ENCODE peak calls at places on chromosome 22, in four cellular contexts. O is IMR-90, L is HepG2, N is K562. F is an unnamed sample.

GRCh38 chr22:47374273-47374771 is 611.9 kb downstream of the TBC1D22A start:
- DNase-seq in O (no peak), L (no peak), N (no peak), F (no peak)

GRCh38 chr22:43126506-43127165 is 16.1 kb downstream of the BIK start:
- DNase-seq in O (peak), L (peak), N (peak), F (peak)

GRCh38 chr22:42714768-42715430 is 5.8 kb downstream of the A4GALT start:
- DNase-seq in O (no peak), L (no peak), N (peak), F (no peak)

GRCh38 chr22:40463017-40463631 is 92.7 kb downstream of the SGSM3 start:
- DNase-seq in O (no peak), L (no peak), N (no peak), F (no peak)

GRCh38 chr22:49268924-49269323 is 558.7 kb downstream of the BRD1 start:
- DNase-seq in O (no peak), L (no peak), N (no peak), F (no peak)

GRCh38 chr22:49202226-49202625 is 625.4 kb downstream of the BRD1 start:
- DNase-seq in O (no peak), L (no peak), N (no peak), F (no peak)

GRCh38 chr22:43346521-43346929 is 3.4 kb upstream of the SCUBE1 start:
- DNase-seq in O (no peak), L (peak), N (peak), F (peak)

GRCh38 chr22:23219787-23220484 is 39.6 kb downstream of the BCR start:
- DNase-seq in O (peak), L (no peak), N (no peak), F (no peak)

GRCh38 chr22:20968281-20968977 is 1.4 kb downstream of the AIFM3 start:
- DNase-seq in O (no peak), L (no peak), N (no peak), F (no peak)

GRCh38 chr22:41801886-41802285 is 1.4 kb downstream of the CCDC134 start:
- DNase-seq in O (no peak), L (no peak), N (no peak), F (no peak)

GRCh38 chr22:40583058-40583741 is 53.3 kb downstream of the MRTFA start:
- DNase-seq in O (no peak), L (no peak), N (no peak), F (no peak)

GRCh38 chr22:28917747-28918543 is 34.6 kb downstream of the ZNRF3 start:
- DNase-seq in O (peak), L (peak), N (no peak), F (peak)

GRCh38 chr22:27994481-27995331 is 75.7 kb upstream of the PITPNB start:
- DNase-seq in O (no peak), L (no peak), N (no peak), F (no peak)

GRCh38 chr22:50531546-50532352 is 1.9 kb upstream of the TYMP start:
- DNase-seq in O (peak), L (no peak), N (no peak), F (no peak)

GRCh38 chr22:24421428-24421931 is 5.9 kb upstream of the ADORA2A start:
- DNase-seq in O (no peak), L (peak), N (peak), F (peak)

GRCh38 chr22:20949698-20950183 is 17.3 kb upstream of the AIFM3 start:
- DNase-seq in O (no peak), L (peak), N (no peak), F (no peak)

GRCh38 chr22:50704510-50705218 is 32.0 kb downstream of the SHANK3 start:
- DNase-seq in O (no peak), L (no peak), N (peak), F (no peak)

GRCh38 chr22:24305260-24305692 is 34.6 kb downstream of the SPECC1L start:
- DNase-seq in O (peak), L (no peak), N (no peak), F (no peak)

GRCh38 chr22:47678048-47678447 is 915.6 kb downstream of the TBC1D22A start:
- DNase-seq in O (no peak), L (no peak), N (peak), F (no peak)

GRCh38 chr22:49960159-49960966 is at the start of gene PIM3:
- DNase-seq in O (peak), L (peak), N (peak), F (peak)

GRCh38 chr22:42434748-42435425 is 2.7 kb upstream of the NFAM1 start:
- DNase-seq in O (no peak), L (no peak), N (no peak), F (no peak)

GRCh38 chr22:40965936-40966557 is 14.9 kb downstream of the RBX1 start:
- DNase-seq in O (no peak), L (no peak), N (no peak), F (no peak)

GRCh38 chr22:49827853-49828598 is at the start of gene BRD1:
- DNase-seq in O (peak), L (no peak), N (no peak), F (no peak)

GRCh38 chr22:30004689-30005088 is 75.6 kb upstream of the HORMAD2 start:
- DNase-seq in O (no peak), L (no peak), N (no peak), F (no peak)

GRCh38 chr22:39920134-39920743 is 19.4 kb downstream of the GRAP2 start:
- DNase-seq in O (no peak), L (no peak), N (peak), F (no peak)

GRCh38 chr22:47169801-47170140 is 407.3 kb downstream of the TBC1D22A start:
- DNase-seq in O (no peak), L (no peak), N (no peak), F (no peak)

GRCh38 chr22:27719033-27719341 is 82.6 kb downstream of the MN1 start:
- DNase-seq in O (no peak), L (no peak), N (no peak), F (no peak)

GRCh38 chr22:17057959-17058814 is 26.6 kb upstream of the IL17RA start:
- DNase-seq in O (peak), L (peak), N (peak), F (peak)

GRCh38 chr22:50119768-50120251 is 30.0 kb downstream of the MOV10L1 start:
- DNase-seq in O (peak), L (no peak), N (no peak), F (no peak)

GRCh38 chr22:24973867-24974266 is 21.4 kb downstream of the KIAA1671 start:
- DNase-seq in O (no peak), L (no peak), N (no peak), F (no peak)

GRCh38 chr22:42963231-42963595 is 51.7 kb downstream of the PACSIN2 start:
- DNase-seq in O (no peak), L (no peak), N (no peak), F (no peak)

GRCh38 chr22:50192056-50192824 is 6.5 kb downstream of the TRABD start:
- DNase-seq in O (peak), L (no peak), N (no peak), F (no peak)

GRCh38 chr22:18044548-18045271 is 20.3 kb upstream of the MICAL3 start:
- DNase-seq in O (peak), L (peak), N (no peak), F (no peak)

GRCh38 chr22:43928418-43929307 is 5.1 kb downstream of the PNPLA3 start:
- DNase-seq in O (no peak), L (no peak), N (no peak), F (no peak)

GRCh38 chr22:33515733-33516297 is 404.5 kb downstream of the LARGE1 start:
- DNase-seq in O (no peak), L (peak), N (no peak), F (no peak)

GRCh38 chr22:17832665-17833064 is 58.4 kb upstream of the BID start:
- DNase-seq in O (no peak), L (no peak), N (no peak), F (no peak)

GRCh38 chr22:40634119-40634903 is 2.2 kb downstream of the MRTFA start:
- DNase-seq in O (no peak), L (no peak), N (no peak), F (no peak)

DNA sequence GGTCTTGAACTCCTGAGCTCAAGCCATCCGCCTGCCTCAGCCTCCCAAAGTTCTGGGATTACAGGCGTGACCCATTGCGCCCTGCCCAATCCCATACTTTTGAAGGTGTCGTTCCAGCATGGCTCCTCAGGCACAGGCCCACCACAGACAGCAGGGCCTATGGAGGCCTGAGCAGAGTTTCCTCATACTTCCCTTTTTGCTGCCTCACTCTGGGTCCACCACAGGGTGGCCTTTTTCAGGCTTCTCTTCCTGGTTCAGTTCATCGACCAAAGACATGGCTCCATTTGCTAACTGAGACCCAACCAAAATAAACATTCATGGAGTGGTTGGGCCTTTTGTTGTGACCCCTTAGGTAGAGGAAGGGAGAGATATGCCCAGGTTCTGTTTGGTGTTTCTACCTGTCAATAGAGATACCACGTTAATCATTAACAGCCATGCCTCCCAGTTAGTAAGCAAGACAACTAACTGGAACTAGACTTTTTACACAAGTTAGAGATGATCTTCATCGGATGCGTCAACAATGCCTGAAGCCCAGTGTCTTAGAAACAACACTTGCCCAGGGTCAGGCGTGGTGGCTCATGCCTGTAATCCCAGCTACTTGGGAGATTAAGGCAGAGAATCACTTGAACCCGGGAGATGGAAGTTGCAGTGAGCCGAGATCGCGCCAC is 35.1 kb downstream of the TRIOBP start:
- DNase-seq in O (no peak), L (peak), N (peak), F (peak)
- TF ChIP-seq POLR2A in O (no peak), L (peak), N (no peak), F (no peak)

DNA sequence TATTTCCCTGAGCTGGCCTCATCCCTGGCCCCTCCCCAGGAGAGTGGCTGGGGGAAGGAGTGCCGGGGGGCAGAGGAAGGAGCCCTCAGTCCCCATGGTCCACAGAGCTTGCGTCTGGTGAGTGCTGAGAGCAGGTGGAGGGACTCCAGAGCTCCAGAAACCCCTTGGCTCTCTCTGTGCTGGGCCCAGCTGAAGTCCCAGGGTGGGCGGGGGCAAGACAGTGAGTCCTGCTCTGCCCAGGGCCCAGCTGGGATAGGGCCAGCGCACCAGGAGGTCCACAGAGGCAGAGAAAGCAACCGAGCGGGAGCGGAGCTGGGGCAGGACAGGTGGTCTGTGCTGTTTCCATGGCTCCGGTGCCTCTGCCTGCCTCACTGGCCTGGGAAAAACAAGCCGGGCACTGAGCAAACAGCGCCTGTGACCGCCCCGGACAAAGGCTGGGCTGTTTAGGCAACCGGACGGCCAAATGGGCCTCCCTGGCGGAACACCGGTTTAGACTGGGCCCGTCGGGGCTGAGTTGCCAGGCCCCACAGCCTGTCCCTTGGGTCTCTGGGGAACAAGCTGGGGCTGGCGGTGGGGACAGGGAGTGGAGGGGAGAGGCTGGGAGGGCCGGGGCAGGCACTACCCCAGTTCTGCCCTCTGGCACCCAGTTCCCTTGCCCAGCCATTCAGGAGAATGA is 34.1 kb upstream of the WNT7B start:
- DNase-seq in O (no peak), L (peak), N (no peak), F (no peak)
- TF ChIP-seq MAZ in O (no peak), L (no peak), N (no peak), F (no peak)

GRCh38 chr22:45286854-45287551 is 2.3 kb downstream of the UPK3A start:
- DNase-seq in O (no peak), L (peak), N (no peak), F (no peak)

GRCh38 chr22:45280995-45281394 is 3.8 kb upstream of the UPK3A start:
- DNase-seq in O (no peak), L (no peak), N (no peak), F (no peak)

GRCh38 chr22:45280583-45280972 is 4.2 kb upstream of the UPK3A start:
- DNase-seq in O (no peak), L (no peak), N (no peak), F (no peak)

GRCh38 chr22:45285431-45286058 is 796 bp downstream of the UPK3A start:
- DNase-seq in O (no peak), L (no peak), N (no peak), F (no peak)

GRCh38 chr22:45284705-45285305 is at the start of gene UPK3A:
- DNase-seq in O (no peak), L (no peak), N (peak), F (no peak)
- TF ChIP-seq CEBPB in O (no peak), L (no peak), N (no peak), F (no peak)

DNA sequence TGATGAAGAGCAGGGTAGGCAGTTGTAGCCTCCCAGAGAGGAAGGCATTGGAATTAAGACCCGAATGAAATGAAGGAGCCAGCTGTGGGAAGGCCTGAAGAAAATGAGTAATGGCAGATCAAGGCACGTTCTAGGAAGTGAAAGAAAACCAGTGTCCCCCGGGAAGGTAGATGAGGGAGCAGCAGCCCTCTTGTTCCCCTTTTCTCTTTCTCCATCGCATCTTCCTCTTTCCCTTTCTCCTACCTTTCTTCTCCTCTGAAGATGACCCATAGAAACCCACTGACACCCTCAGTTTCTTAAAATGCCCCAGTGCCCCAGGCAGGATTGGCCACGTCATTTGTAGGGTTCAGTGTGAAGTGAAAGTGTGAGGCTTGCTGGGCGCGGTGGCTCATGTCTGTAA is 172.6 kb upstream of the SEZ6L start:
- DNase-seq in O (no peak), L (no peak), N (no peak), F (no peak)
- TF ChIP-seq POLR2A in O (no peak), L (no peak), N (no peak), F (no peak)

GRCh38 chr22:38844661-38845367 is 986 bp upstream of the NPTXR start:
- DNase-seq in O (no peak), L (no peak), N (no peak), F (no peak)

GRCh38 chr22:38841635-38842034 is 2.2 kb downstream of the NPTXR start:
- DNase-seq in O (no peak), L (no peak), N (no peak), F (no peak)

GRCh38 chr22:38843716-38844660 is at the start of gene NPTXR:
- DNase-seq in O (peak), L (peak), N (peak), F (peak)

GRCh38 chr22:38842512-38843200 is 1.2 kb downstream of the NPTXR start:
- DNase-seq in O (no peak), L (no peak), N (peak), F (no peak)

GRCh38 chr22:38843201-38843715 is 570 bp downstream of the NPTXR start:
- DNase-seq in O (peak), L (peak), N (peak), F (peak)
- TF ChIP-seq MAZ in O (no peak), L (no peak), N (no peak), F (no peak)

GRCh38 chr22:19233189-19233661 is 54.7 kb upstream of the SLC25A1 start:
- DNase-seq in O (no peak), L (no peak), N (no peak), F (no peak)

GRCh38 chr22:19229600-19229999 is 51.1 kb upstream of the SLC25A1 start:
- DNase-seq in O (no peak), L (no peak), N (no peak), F (no peak)

GRCh38 chr22:19234126-19234896 is 55.8 kb upstream of the SLC25A1 start:
- DNase-seq in O (no peak), L (no peak), N (no peak), F (no peak)

GRCh38 chr22:19232620-19233019 is 54.1 kb upstream of the SLC25A1 start:
- DNase-seq in O (no peak), L (no peak), N (no peak), F (no peak)

DNA sequence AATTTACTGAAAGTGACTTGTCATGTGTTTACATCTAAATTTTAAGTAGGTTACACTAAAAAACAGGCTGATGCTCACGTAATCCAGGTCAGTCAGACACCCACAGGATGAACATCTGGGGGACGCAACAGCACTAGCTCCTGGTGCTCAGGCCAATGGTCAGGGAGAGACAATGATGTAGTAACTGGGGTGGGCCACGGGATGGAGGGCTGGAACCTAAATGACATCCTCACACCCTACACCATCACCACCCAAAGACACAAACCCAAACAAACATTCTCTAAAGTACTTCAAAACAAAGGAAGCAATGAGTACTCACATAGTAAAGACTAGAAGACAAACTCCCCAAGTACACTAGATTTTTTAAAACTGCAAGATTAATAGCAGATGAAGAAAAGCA is 53.5 kb upstream of the SLC25A1 start:
- DNase-seq in O (no peak), L (no peak), N (no peak), F (no peak)
- TF ChIP-seq CEBPB in O (no peak), L (no peak), N (no peak), F (no peak)

DNA sequence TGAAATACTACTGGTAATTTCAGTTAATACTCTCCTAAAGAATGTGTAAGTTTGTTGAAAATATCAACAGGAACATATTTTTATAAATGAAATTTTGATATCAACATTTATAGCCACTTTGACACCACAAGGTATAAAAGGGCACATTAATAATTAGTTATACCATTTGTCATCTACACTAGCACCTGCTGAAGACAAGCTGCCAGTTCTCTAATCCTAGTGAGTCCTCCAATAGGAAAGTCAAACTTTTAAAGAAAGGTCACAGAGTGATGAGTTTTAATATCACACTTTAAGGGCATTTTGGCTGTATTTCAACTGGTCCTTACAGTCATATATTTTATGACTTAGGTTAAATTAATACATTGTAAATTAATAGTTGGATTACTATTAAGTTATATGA is 52.3 kb downstream of the APOL5 start:
- DNase-seq in O (no peak), L (no peak), N (no peak), F (no peak)
- TF ChIP-seq POLR2A in O (no peak), L (no peak), N (no peak), F (no peak)